ENCODE peak calls at places on chromosomes 7 and 10, in seven cellular contexts. O is HepG2, K is lower lobe of right lung, Z is left lung, H is cardiac muscle cell, R is dorsolateral prefrontal cortex, J is ovary. L is an unnamed sample.

GRCh38 chr7:131959106-131959812 is 402.8 kb upstream of the PODXL start:
- DNase-seq in R (no peak), O (no peak), K (no peak), H (no peak), Z (no peak), J (no peak), L (no peak)

GRCh38 chr7:128270799-128271411 is 29.8 kb downstream of the LEP start:
- DNase-seq in Z (peak), R (no peak), J (peak), O (no peak), K (no peak), H (no peak), L (no peak)

GRCh38 chr7:94060772-94061171 is 56.6 kb upstream of the BET1 start:
- DNase-seq in J (no peak), Z (no peak), R (no peak), K (no peak), O (no peak), H (no peak), L (no peak)

GRCh38 chr7:39431242-39431641 is 135.0 kb upstream of the YAE1 start:
- DNase-seq in K (no peak), Z (no peak), H (no peak), O (no peak), J (no peak), R (no peak), L (no peak)

GRCh38 chr10:73965890-73966768 is 31.8 kb upstream of the VCL start:
- DNase-seq in Z (no peak), H (peak), O (peak), J (peak), K (peak), R (no peak), L (peak)

GRCh38 chr7:158383665-158384064 is 204.0 kb downstream of the PTPRN2 start:
- DNase-seq in J (no peak), Z (no peak), O (no peak), R (no peak), K (no peak), H (no peak), L (no peak)

GRCh38 chr7:36796850-36797618 is 72.7 kb upstream of the AOAH start:
- DNase-seq in H (no peak), Z (no peak), O (peak), R (no peak), K (no peak), J (no peak), L (no peak)

GRCh38 chr10:69991151-69991550 is 61.5 kb upstream of the MACROH2A2 start:
- DNase-seq in R (no peak), O (no peak), J (no peak), Z (no peak), H (no peak), K (no peak), L (no peak)

GRCh38 chr7:149823191-149823630 is 15.0 kb upstream of the ZNF862 start:
- DNase-seq in Z (no peak), O (no peak), H (no peak), J (no peak), R (no peak), K (peak), L (no peak)

GRCh38 chr7:26843696-26844095 is 20.7 kb downstream of the SKAP2 start:
- DNase-seq in O (no peak), Z (no peak), H (no peak), R (no peak), K (no peak), J (no peak), L (no peak)

GRCh38 chr10:102243304-102243703 is 2.0 kb upstream of the PITX3 start:
- DNase-seq in K (no peak), H (no peak), Z (no peak), R (no peak), J (no peak), O (peak), L (no peak)

GRCh38 chr7:24069751-24070150 is 214.2 kb upstream of the NPY start:
- DNase-seq in O (no peak), K (no peak), R (no peak), H (no peak), J (no peak), Z (no peak), L (no peak)

GRCh38 chr10:51001587-51001986 is 72.7 kb upstream of the PRKG1 start:
- DNase-seq in J (no peak), O (no peak), Z (no peak), R (no peak), H (no peak), K (no peak), L (no peak)

GRCh38 chr7:157211710-157212109 is 73.0 kb downstream of the UBE3C start:
- DNase-seq in H (no peak), R (no peak), O (no peak), J (no peak), Z (no peak), K (no peak), L (peak)

GRCh38 chr7:30836991-30837390 is 65.8 kb downstream of the MINDY4 start:
- DNase-seq in O (no peak), H (no peak), J (no peak), R (no peak), K (no peak), Z (no peak), L (no peak)

GRCh38 chr7:152313879-152314604 is 121.8 kb downstream of the KMT2C start:
- DNase-seq in Z (no peak), J (no peak), K (no peak), H (peak), O (no peak), R (no peak), L (no peak)

GRCh38 chr10:78464856-78465221 is 431.2 kb downstream of the RPS24 start:
- DNase-seq in H (no peak), K (no peak), O (no peak), J (no peak), Z (no peak), R (no peak), L (no peak)

GRCh38 chr10:132469197-132469942 is 68.2 kb upstream of the INPP5A start:
- DNase-seq in Z (peak), J (peak), O (no peak), K (peak), R (no peak), H (no peak), L (no peak)

GRCh38 chr7:130733866-130734524 is at the start of gene KLF14:
- DNase-seq in Z (peak), R (no peak), H (peak), K (no peak), J (peak), O (no peak), L (no peak)

GRCh38 chr10:124946945-124947344 is 5.0 kb downstream of the ZRANB1 start:
- DNase-seq in R (no peak), J (no peak), K (no peak), H (no peak), Z (no peak), O (no peak), L (no peak)

GRCh38 chr10:71683301-71683700 is 36.3 kb downstream of the C10orf105 start:
- DNase-seq in K (no peak), H (no peak), O (no peak), R (no peak), Z (no peak), J (no peak), L (no peak)

GRCh38 chr10:72335394-72336258 is 19.1 kb downstream of the DNAJB12 start:
- DNase-seq in J (peak), R (no peak), K (peak), H (no peak), O (no peak), Z (peak), L (no peak)

GRCh38 chr7:12391922-12392615 is 11.6 kb downstream of the VWDE start:
- DNase-seq in Z (no peak), O (no peak), K (no peak), J (no peak), H (no peak), R (no peak), L (no peak)

GRCh38 chr7:101941481-101942383 is 124.3 kb downstream of the CUX1 start:
- DNase-seq in O (no peak), K (no peak), Z (no peak), J (no peak), H (no peak), R (no peak), L (no peak)

GRCh38 chr7:19939746-19940145 is 166.3 kb upstream of the TMEM196 start:
- DNase-seq in Z (no peak), O (no peak), K (no peak), R (no peak), H (no peak), J (no peak), L (no peak)

GRCh38 chr10:114103286-114103685 is 59.6 kb downstream of the ADRB1 start:
- DNase-seq in O (peak), Z (no peak), R (no peak), J (no peak), H (peak), K (no peak), L (peak)

GRCh38 chr10:97444212-97444611 is 1.6 kb downstream of the EXOSC1 start:
- DNase-seq in H (no peak), K (no peak), O (no peak), R (no peak), J (no peak), Z (no peak), L (no peak)

GRCh38 chr10:78784454-78785414 is 284.0 kb upstream of the ZMIZ1 start:
- DNase-seq in Z (no peak), H (no peak), K (no peak), J (no peak), O (no peak), R (no peak), L (no peak)

GRCh38 chr7:76003351-76003750 is 9.0 kb upstream of the TMEM120A start:
- DNase-seq in R (no peak), H (no peak), O (no peak), Z (no peak), K (peak), J (no peak), L (no peak)

GRCh38 chr10:28708921-28709461 is 31.7 kb downstream of the BAMBI start:
- DNase-seq in O (no peak), Z (no peak), H (no peak), K (no peak), R (no peak), J (no peak), L (no peak)

GRCh38 chr7:106793015-106793651 is 71.9 kb upstream of the PIK3CG start:
- DNase-seq in Z (no peak), R (no peak), H (peak), K (no peak), O (peak), J (no peak), L (no peak)

DNA sequence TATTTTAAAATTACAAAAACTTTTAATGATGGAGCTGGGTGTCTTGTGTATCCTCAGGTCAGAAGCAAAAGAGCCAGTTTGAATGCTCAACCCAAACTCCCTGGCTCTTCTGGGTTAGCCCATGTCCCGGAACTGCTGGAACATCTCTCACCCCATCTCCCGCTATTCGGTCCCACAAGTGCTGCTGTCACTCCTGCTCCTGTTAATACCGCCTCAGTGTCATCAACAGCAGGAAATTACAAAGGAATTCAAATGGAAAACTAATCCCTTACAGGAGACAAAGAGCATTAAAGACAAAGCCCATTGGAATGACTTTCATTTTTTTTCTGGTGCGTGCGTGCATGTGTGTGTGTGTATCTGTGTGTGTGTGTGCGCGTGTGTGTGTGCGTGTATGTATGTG is 112.0 kb upstream of the C7orf33 start:
- DNase-seq in Z (no peak), R (no peak), O (no peak), J (no peak), K (no peak), H (no peak), L (no peak)
- H3K27ac ChIP-seq in Z (no peak), R (no peak), O (no peak), J (no peak), K (no peak), H (no peak), L (no peak)

DNA sequence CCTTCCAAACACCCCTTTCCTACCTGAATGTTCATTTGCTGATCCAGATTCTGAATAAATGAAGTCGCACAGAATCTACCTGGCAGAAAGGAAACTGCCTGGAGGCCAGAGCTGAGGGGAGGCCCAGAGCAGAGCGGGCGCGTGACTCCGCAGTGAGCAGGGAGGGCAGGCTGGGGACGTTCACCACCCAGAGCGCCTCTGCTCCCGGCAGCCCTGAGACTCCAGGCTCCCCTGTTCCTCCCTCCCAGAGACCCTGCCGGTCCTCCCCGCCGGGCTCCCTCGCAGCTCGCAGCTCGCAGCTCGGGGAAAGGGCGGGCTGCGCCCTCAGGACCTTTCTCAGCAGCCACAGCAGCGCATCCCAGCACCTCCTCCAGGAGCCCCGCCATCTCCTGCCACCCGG is 176.7 kb upstream of the ZNF32 start:
- DNase-seq in O (no peak), K (no peak), R (no peak), H (no peak), Z (no peak), J (no peak), L (no peak)
- H3K27ac ChIP-seq in O (no peak), K (peak), R (no peak), H (no peak), Z (peak), J (peak), L (no peak)

DNA sequence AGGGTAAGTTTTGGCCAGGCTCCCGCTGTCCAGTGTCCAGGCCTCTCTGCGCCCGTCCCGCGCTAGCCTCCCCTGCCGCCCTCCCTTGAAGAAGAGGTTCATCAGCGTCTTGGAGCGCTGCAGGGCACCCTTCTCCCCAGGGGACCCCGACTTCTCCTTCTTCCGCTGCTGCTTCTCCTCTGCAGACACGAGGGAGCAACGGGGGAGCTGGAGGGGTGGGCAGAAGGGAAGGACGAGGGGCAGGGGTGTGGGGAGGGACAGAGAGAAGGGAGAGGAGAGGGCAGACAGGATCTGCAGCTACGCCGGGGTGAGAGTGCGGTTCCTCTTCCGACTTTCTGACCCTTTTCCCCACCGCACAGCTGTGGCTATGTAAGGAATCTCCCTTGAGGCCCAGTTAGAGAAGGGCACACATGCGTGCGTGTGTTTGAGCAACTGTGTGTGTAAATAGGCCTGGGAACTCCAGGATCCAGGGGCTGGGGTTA is 12.8 kb downstream of the PDZD7 start:
- DNase-seq in H (no peak), R (no peak), Z (peak), J (no peak), O (peak), K (no peak), L (no peak)
- H3K27ac ChIP-seq in H (no peak), R (no peak), Z (no peak), J (no peak), O (no peak), K (no peak), L (peak)

GRCh38 chr7:95847061-95847460 is 74.7 kb downstream of the DYNC1I1 start:
- DNase-seq in K (no peak), H (no peak), J (no peak), R (no peak), O (no peak), Z (no peak), L (no peak)

GRCh38 chr7:95840953-95841950 is 68.9 kb downstream of the DYNC1I1 start:
- DNase-seq in H (peak), O (peak), J (no peak), K (no peak), R (no peak), Z (no peak), L (no peak)

GRCh38 chr7:95843286-95843685 is 70.9 kb downstream of the DYNC1I1 start:
- DNase-seq in Z (no peak), J (no peak), R (no peak), K (no peak), O (no peak), H (peak), L (no peak)

GRCh38 chr7:95845007-95845406 is 72.7 kb downstream of the DYNC1I1 start:
- DNase-seq in K (no peak), J (no peak), O (no peak), Z (no peak), R (no peak), H (no peak), L (no peak)
- H3K27ac ChIP-seq in K (no peak), J (no peak), O (no peak), Z (no peak), R (no peak), H (no peak), L (no peak)

GRCh38 chr7:1569440-1569832 is 396 bp downstream of the PSMG3 start:
- DNase-seq in R (no peak), Z (no peak), O (no peak), J (no peak), K (no peak), H (no peak), L (no peak)

GRCh38 chr7:1572111-1572510 is 2.3 kb upstream of the PSMG3 start:
- DNase-seq in R (no peak), J (no peak), K (no peak), Z (no peak), H (no peak), O (no peak), L (no peak)

GRCh38 chr7:1569833-1570632 is at the start of gene PSMG3:
- DNase-seq in J (peak), R (peak), H (peak), O (peak), K (peak), Z (peak), L (peak)

GRCh38 chr7:1569016-1569415 is 816 bp downstream of the PSMG3 start:
- DNase-seq in O (no peak), Z (peak), H (no peak), K (no peak), J (no peak), R (no peak), L (no peak)

GRCh38 chr7:1571261-1571650 is 1.4 kb upstream of the PSMG3 start:
- DNase-seq in J (no peak), R (no peak), O (peak), Z (no peak), K (peak), H (no peak), L (no peak)
- H3K27ac ChIP-seq in J (no peak), R (no peak), O (peak), Z (peak), K (peak), H (no peak), L (no peak)

L was measured in caudate nucleus.